ENCODE peak calls at places on chromosomes 2 and 18, in eight cellular contexts. J is HepG2, E is left lung, H is endothelial cell of umbilical vein, L is transverse colon, P is Peyer's patch, K is AG09309, V is SK-N-SH. Y is an unnamed sample.

GRCh38 chr2:189679224-189679623 is 4.8 kb downstream of the ANKAR start:
- DNase-seq in V (no peak), E (no peak), K (no peak), L (no peak), P (no peak), H (no peak), J (no peak), Y (no peak)

GRCh38 chr2:17326717-17327116 is 191.5 kb downstream of the RAD51AP2 start:
- DNase-seq in J (no peak), E (no peak), V (no peak), L (no peak), P (no peak), K (no peak), H (no peak), Y (no peak)

GRCh38 chr2:147924647-147925046 is 79.8 kb downstream of the ACVR2A start:
- DNase-seq in L (no peak), P (no peak), E (no peak), V (no peak), J (no peak), K (no peak), H (no peak), Y (no peak)

GRCh38 chr18:7856733-7857132 is 289.6 kb downstream of the PTPRM start:
- DNase-seq in L (no peak), P (no peak), V (no peak), J (peak; percentile 73), H (no peak), K (no peak), E (no peak), Y (no peak)

GRCh38 chr2:9820020-9820973 is 23.0 kb upstream of the TAF1B start:
- DNase-seq in V (no peak), L (no peak), K (no peak), H (no peak), P (no peak), E (no peak), J (peak; percentile 39), Y (no peak)

GRCh38 chr2:113251118-113251517 is 27.6 kb downstream of the PAX8 start:
- DNase-seq in J (no peak), P (peak; percentile 55), E (no peak), V (no peak), K (no peak), L (peak; percentile 23), H (no peak), Y (no peak)

GRCh38 chr2:39099820-39100728 is 20.8 kb downstream of the SOS1 start:
- DNase-seq in P (no peak), K (no peak), E (no peak), L (no peak), V (no peak), J (no peak), H (peak; percentile 73), Y (no peak)

GRCh38 chr2:206361407-206362045 is 81.8 kb upstream of the ADAM23 start:
- DNase-seq in E (no peak), K (no peak), J (no peak), L (no peak), V (no peak), H (no peak), P (no peak), Y (no peak)

DNA sequence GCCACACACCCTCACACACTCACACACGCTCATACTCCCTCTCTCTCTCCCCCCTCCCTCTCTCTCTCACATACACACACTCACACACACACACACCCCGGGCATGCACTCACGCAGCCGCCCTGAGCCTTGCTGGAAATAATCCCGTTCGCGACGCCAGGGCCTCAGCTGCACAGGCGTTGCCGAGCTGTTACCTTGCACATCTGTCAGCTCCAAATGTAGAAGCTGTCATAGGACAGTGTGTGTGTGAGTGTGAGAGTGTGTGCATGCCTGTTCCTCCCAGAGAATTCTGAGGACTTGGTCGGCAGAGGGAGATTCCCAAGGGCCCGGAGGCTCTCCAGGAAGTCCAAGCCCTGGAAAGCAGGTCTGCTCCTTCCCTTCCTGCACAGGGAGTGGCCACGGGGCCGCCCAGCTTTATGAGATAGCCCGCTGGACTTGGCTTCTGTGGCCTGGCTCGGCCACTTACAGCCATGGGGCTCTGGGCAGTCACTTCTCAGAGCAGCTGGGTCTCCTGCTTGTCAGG is 8.6 kb downstream of the SPR start:
- DNase-seq in E (no peak), V (no peak), H (peak; percentile 20), J (no peak), K (no peak), P (no peak), L (peak; percentile 75), Y (no peak)
- H3K4me3 ChIP-seq in E (no peak overlapping the region), V (no peak overlapping the region), H (no peak overlapping the region), J (peak overlapping the region; percentile 34), K (no peak overlapping the region), P (peak overlapping the region; percentile 23), L (no peak overlapping the region), Y (no peak overlapping the region)

GRCh38 chr2:69893684-69894481 is at the start of gene SNRNP27:
- DNase-seq in H (peak; percentile 70), E (peak; percentile 90), P (peak; percentile 75), V (peak; percentile 79), J (peak; percentile 80), K (peak; percentile 32), L (peak; percentile 84), Y (peak; percentile 34)
- TF ChIP-seq CTCF in H (no peak), E (no peak), P (no peak), V (no peak), J (no peak), K (no peak), L (peak; percentile 9), Y (no peak)

DNA sequence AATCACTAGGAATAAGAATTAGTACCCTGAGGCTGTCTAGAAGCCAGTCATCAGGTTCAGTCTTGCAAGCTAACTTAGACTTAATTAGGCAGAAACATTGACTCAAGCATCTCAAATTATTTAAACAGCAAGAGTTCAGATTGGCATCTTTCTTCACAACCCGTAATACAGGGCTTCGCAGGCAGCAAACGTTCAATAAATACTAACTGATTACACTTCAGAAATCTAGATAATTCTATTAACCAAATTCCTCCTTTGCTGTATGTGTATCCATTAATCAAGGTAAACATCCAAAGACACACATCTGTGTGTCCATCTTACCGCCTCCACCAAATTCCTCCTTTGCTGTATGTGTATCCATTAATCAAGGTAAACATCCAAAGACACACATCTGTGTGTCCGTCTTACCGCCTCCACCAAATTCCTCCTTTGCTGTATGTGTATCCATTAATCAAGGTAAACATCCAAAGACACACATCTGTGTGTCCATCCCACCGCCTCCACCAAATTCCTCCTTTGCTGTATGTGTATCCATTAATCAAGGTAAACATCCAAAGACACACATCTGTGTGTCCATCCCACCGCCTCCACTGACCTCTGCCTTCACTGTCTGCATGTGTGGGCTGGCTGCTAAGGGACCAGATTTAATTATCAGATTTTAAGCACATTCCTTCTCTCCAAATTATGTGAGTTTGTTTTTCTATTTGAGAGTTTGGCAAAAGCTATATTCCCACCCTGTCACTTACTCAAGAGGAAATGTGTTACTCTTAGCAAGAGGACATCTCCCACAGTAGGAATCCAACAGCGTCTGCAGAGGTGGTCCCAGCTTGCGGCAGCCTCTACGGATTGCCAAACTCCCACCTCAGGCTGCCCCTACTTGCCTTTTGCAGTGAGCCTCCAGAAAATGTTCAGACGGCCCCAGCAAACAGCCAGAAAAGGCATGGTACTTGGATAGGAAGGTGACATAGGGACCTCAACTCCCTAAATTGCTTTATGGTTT is 158.8 kb downstream of the SUCLG1 start:
- DNase-seq in H (no peak), P (no peak), L (no peak), E (no peak), J (peak; percentile 96), K (no peak), V (no peak), Y (no peak)
- H3K4me3 ChIP-seq in H (no peak overlapping the region), P (no peak overlapping the region), L (no peak overlapping the region), E (no peak overlapping the region), J (no peak overlapping the region), K (no peak overlapping the region), V (no peak overlapping the region), Y (no peak overlapping the region)

GRCh38 chr2:207529330-207530159 is at the start of gene CREB1:
- DNase-seq in K (peak; percentile 96), J (peak; percentile 94), V (peak; percentile 98), H (peak; percentile 99), E (peak; percentile 100), P (peak; percentile 98), L (peak; percentile 99), Y (peak; percentile 89)
- TF ChIP-seq CTCF in K (no peak), J (peak; percentile 73), V (no peak), H (no peak), E (no peak), P (peak; percentile 1), L (no peak), Y (no peak)

DNA sequence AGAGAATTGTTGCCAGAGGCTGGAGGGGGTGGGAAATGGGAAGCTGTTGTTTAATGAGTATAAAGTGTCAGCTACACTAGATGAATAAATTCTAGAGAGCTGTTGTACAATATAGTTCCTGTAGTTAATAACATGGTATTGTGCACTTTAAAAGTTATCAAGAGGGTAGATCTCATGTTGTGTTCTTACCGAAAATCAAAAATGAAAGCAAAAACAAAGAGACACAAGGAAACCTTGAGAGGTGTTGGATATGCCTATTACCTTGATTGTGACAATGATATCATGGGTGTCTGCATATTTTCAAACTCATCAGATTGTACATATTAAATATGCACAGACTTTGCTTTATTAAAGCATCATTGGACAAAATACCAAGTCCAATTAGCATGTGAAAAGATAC is 43.2 kb downstream of the SCG2 start:
- DNase-seq in J (no peak), V (no peak), H (no peak), L (no peak), P (no peak), K (no peak), E (no peak), Y (no peak)
- H3K4me3 ChIP-seq in J (no peak overlapping the region), V (no peak overlapping the region), H (no peak overlapping the region), L (no peak overlapping the region), P (no peak overlapping the region), K (no peak overlapping the region), E (no peak overlapping the region), Y (no peak overlapping the region)

GRCh38 chr2:175621847-175622246 is 380.2 kb downstream of the LNPK start:
- DNase-seq in K (no peak), H (no peak), V (no peak), P (no peak), E (no peak), J (no peak), L (no peak), Y (no peak)
- TF ChIP-seq CTCF in K (no peak), H (no peak), V (no peak), P (no peak), E (no peak), J (peak; percentile 33), L (no peak), Y (no peak)

GRCh38 chr2:19350678-19351401 is 7.6 kb downstream of the OSR1 start:
- DNase-seq in V (peak; percentile 51), E (no peak), H (no peak), L (no peak), P (no peak), J (no peak), K (no peak), Y (no peak)

GRCh38 chr2:19351499-19351898 is 6.9 kb downstream of the OSR1 start:
- DNase-seq in E (peak; percentile 75), V (peak; percentile 58), J (no peak), L (no peak), P (no peak), H (no peak), K (no peak), Y (no peak)

GRCh38 chr2:19352946-19353720 is 5.3 kb downstream of the OSR1 start:
- DNase-seq in K (no peak), E (peak; percentile 65), H (no peak), V (peak; percentile 59), J (no peak), L (no peak), P (no peak), Y (no peak)

GRCh38 chr2:19353721-19354050 is 4.7 kb downstream of the OSR1 start:
- DNase-seq in H (no peak), K (no peak), J (no peak), E (no peak), V (peak; percentile 17), L (no peak), P (no peak), Y (no peak)

GRCh38 chr2:19351914-19352697 is 6.3 kb downstream of the OSR1 start:
- DNase-seq in H (no peak), P (no peak), E (peak; percentile 69), K (no peak), V (peak; percentile 47), J (no peak), L (no peak), Y (no peak)
- H3K4me3 ChIP-seq in H (no peak overlapping the region), P (no peak overlapping the region), E (peak overlapping the region; percentile 6), K (no peak overlapping the region), V (no peak overlapping the region), J (no peak overlapping the region), L (no peak overlapping the region), Y (no peak overlapping the region)